ENCODE peak calls at places on chromosome 16, in seven cellular contexts. I, N, D, P, W, T and J are unnamed samples.

GRCh38 chr16:71467810-71468209 is 5.8 kb upstream of the ZNF23 start:
- DNase-seq in P (no peak), W (peak; percentile 42), N (peak; percentile 47), I (no peak), D (no peak), T (no peak), J (peak; percentile 37)

GRCh38 chr16:27823438-27823820 is 240.1 kb downstream of the GSG1L start:
- DNase-seq in T (peak; percentile 34), I (no peak), W (no peak), N (no peak), D (no peak), P (no peak), J (no peak)

GRCh38 chr16:88856122-88856827 is 472 bp downstream of the GALNS start:
- DNase-seq in W (no peak), P (no peak), N (peak; percentile 55), I (no peak), T (no peak), D (no peak), J (no peak)

GRCh38 chr16:24645739-24646645 is 83.5 kb upstream of the TNRC6A start:
- DNase-seq in I (peak; percentile 91), T (no peak), N (no peak), P (peak; percentile 99), D (peak; percentile 99), W (peak; percentile 99), J (no peak)

GRCh38 chr16:4139968-4140367 is 23.7 kb upstream of the ADCY9 start:
- DNase-seq in I (no peak), W (no peak), N (no peak), T (no peak), P (no peak), D (no peak), J (no peak)

GRCh38 chr16:86476956-86477530 is 33.3 kb upstream of the FOXF1 start:
- DNase-seq in T (no peak), P (no peak), I (no peak), W (no peak), N (peak; percentile 23), D (no peak), J (no peak)

GRCh38 chr16:23374721-23375120 is 72.6 kb downstream of the SCNN1B start:
- DNase-seq in D (no peak), I (no peak), T (peak; percentile 58), W (no peak), N (peak; percentile 45), P (peak; percentile 88), J (no peak)

GRCh38 chr16:2775765-2776499 is 1.1 kb downstream of the ELOB start:
- DNase-seq in N (no peak), I (no peak), W (no peak), P (no peak), T (no peak), D (no peak), J (no peak)

GRCh38 chr16:19753815-19754643 is 36.0 kb downstream of the IQCK start:
- DNase-seq in N (no peak), T (no peak), I (no peak), W (peak; percentile 87), P (peak; percentile 91), D (peak; percentile 35), J (no peak)

GRCh38 chr16:48542020-48542473 is 67.9 kb downstream of the N4BP1 start:
- DNase-seq in T (no peak), D (no peak), I (no peak), P (no peak), W (peak; percentile 75), N (no peak), J (no peak)

GRCh38 chr16:12436201-12436657 is 367.5 kb downstream of the CPPED1 start:
- DNase-seq in I (no peak), T (no peak), P (no peak), N (peak; percentile 54), D (no peak), W (no peak), J (no peak)

GRCh38 chr16:28537076-28537475 is 1.7 kb downstream of the NUPR1 start:
- DNase-seq in D (no peak), T (no peak), P (no peak), W (no peak), N (no peak), I (no peak), J (no peak)

GRCh38 chr16:88515405-88515804 is 54.8 kb upstream of the ZC3H18 start:
- DNase-seq in T (no peak), I (no peak), N (no peak), W (no peak), P (no peak), D (no peak), J (no peak)

GRCh38 chr16:842061-842476 is 41.5 kb upstream of the GNG13 start:
- DNase-seq in T (no peak), P (no peak), I (no peak), N (no peak), W (peak; percentile 14), D (no peak), J (no peak)

GRCh38 chr16:90019543-90020259 is 445 bp upstream of the DBNDD1 start:
- DNase-seq in N (peak; percentile 70), T (no peak), W (peak; percentile 26), D (no peak), I (no peak), P (peak; percentile 66), J (peak; percentile 74)
- TF ChIP-seq CTCF in N (no peak), T (no peak), W (no peak), D (no peak), I (peak; percentile 33), P (peak; percentile 56), J (peak; percentile 51)

GRCh38 chr16:16112450-16113053 is 110.7 kb downstream of the ABCC6 start:
- DNase-seq in I (no peak), T (no peak), W (no peak), P (no peak), N (no peak), D (no peak), J (no peak)

GRCh38 chr16:16110111-16110490 is 113.2 kb downstream of the ABCC6 start:
- DNase-seq in T (no peak), W (no peak), I (no peak), P (no peak), N (no peak), D (no peak), J (no peak)

GRCh38 chr16:16109453-16110110 is 113.7 kb downstream of the ABCC6 start:
- DNase-seq in T (no peak), W (no peak), I (no peak), N (no peak), P (no peak), D (no peak), J (no peak)

GRCh38 chr16:16113076-16113475 is 110.2 kb downstream of the ABCC6 start:
- DNase-seq in T (no peak), N (no peak), D (no peak), W (no peak), I (no peak), P (no peak), J (no peak)

GRCh38 chr16:16111639-16112038 is 111.7 kb downstream of the ABCC6 start:
- DNase-seq in N (no peak), I (no peak), D (no peak), P (no peak), W (no peak), T (no peak), J (no peak)
- TF ChIP-seq CTCF in N (no peak), I (no peak), D (no peak), P (no peak), W (no peak), T (no peak), J (no peak)

GRCh38 chr16:21684199-21684598 is 20.4 kb downstream of the OTOA start:
- DNase-seq in I (peak; percentile 4), W (peak; percentile 4), D (no peak), T (no peak), N (peak; percentile 66), P (no peak), J (no peak)
- TF ChIP-seq CTCF in I (peak; percentile 59), W (peak; percentile 42), D (peak; percentile 42), T (no peak), N (peak; percentile 90), P (peak; percentile 73), J (peak; percentile 43)

GRCh38 chr16:58464916-58465731 is 34.8 kb upstream of the NDRG4 start:
- DNase-seq in N (peak; percentile 57), W (peak; percentile 9), I (no peak), D (no peak), P (no peak), T (no peak), J (no peak)
- TF ChIP-seq CTCF in N (no peak), W (peak; percentile 13), I (peak; percentile 2), D (peak; percentile 4), P (no peak), T (no peak), J (peak; percentile 41)